ENCODE peak calls at places on chromosomes 2 and 18, in four cellular contexts. One of them, this sample, is unnamed.
A peak's percentile ranks its signal among the peaks of the same experiment; 100 is the strongest.

GRCh38 chr2:171432969-171433762 is 624 bp downstream of the METTL8 start:
- DNase-seq in left lung: peak; percentile 48
- DNase-seq in right lobe of liver: peak; percentile 23
- DNase-seq in mammary epithelial cell: peak; percentile 85
- DNase-seq in this sample: peak; percentile 60

GRCh38 chr18:8946046-8946838 is 156.3 kb upstream of the NDUFV2 start:
- DNase-seq in left lung: no peak
- DNase-seq in right lobe of liver: no peak
- DNase-seq in mammary epithelial cell: peak; percentile 90
- DNase-seq in this sample: no peak

GRCh38 chr2:193584522-193584938 is 1389.8 kb upstream of the TMEFF2 start:
- DNase-seq in left lung: no peak
- DNase-seq in right lobe of liver: peak; percentile 18
- DNase-seq in mammary epithelial cell: peak; percentile 20
- DNase-seq in this sample: no peak

GRCh38 chr2:120825370-120826259 is 89.9 kb downstream of the GLI2 start:
- DNase-seq in left lung: no peak
- DNase-seq in right lobe of liver: no peak
- DNase-seq in mammary epithelial cell: peak; percentile 14
- DNase-seq in this sample: no peak

GRCh38 chr18:8609711-8610441 is 639 bp downstream of the RAB12 start:
- DNase-seq in left lung: peak; percentile 39
- DNase-seq in right lobe of liver: peak; percentile 31
- DNase-seq in mammary epithelial cell: no peak
- DNase-seq in this sample: no peak

GRCh38 chr18:28823506-28824182 is 646.7 kb upstream of the CDH2 start:
- DNase-seq in left lung: no peak
- DNase-seq in right lobe of liver: no peak
- DNase-seq in mammary epithelial cell: peak; percentile 41
- DNase-seq in this sample: no peak

GRCh38 chr2:112239862-112240261 is 15.0 kb downstream of the ZC3H8 start:
- DNase-seq in left lung: no peak
- DNase-seq in right lobe of liver: no peak
- DNase-seq in mammary epithelial cell: no peak
- DNase-seq in this sample: no peak

GRCh38 chr2:219434468-219434717 is 250 bp upstream of the SPEG start:
- DNase-seq in left lung: no peak
- DNase-seq in right lobe of liver: no peak
- DNase-seq in mammary epithelial cell: no peak
- DNase-seq in this sample: no peak

GRCh38 chr2:104976603-104977120 is 61.2 kb upstream of the MRPS9 start:
- DNase-seq in left lung: no peak
- DNase-seq in right lobe of liver: no peak
- DNase-seq in mammary epithelial cell: no peak
- DNase-seq in this sample: peak; percentile 67

GRCh38 chr2:202377308-202377736 is 1.2 kb downstream of the BMPR2 start:
- DNase-seq in left lung: peak; percentile 57
- DNase-seq in right lobe of liver: peak; percentile 64
- DNase-seq in mammary epithelial cell: peak; percentile 28
- DNase-seq in this sample: no peak

GRCh38 chr2:173855686-173856085 is 109.5 kb downstream of the SP3 start:
- DNase-seq in left lung: no peak
- DNase-seq in right lobe of liver: no peak
- DNase-seq in mammary epithelial cell: no peak
- DNase-seq in this sample: no peak

GRCh38 chr18:54386043-54386442 is 28.3 kb downstream of the C18orf54 start:
- DNase-seq in left lung: no peak
- DNase-seq in right lobe of liver: no peak
- DNase-seq in mammary epithelial cell: no peak
- DNase-seq in this sample: no peak

GRCh38 chr2:239266779-239267410 is 133.9 kb downstream of the HDAC4 start:
- DNase-seq in left lung: no peak
- DNase-seq in right lobe of liver: no peak
- DNase-seq in mammary epithelial cell: no peak
- DNase-seq in this sample: no peak

GRCh38 chr2:225017713-225018112 is 24.6 kb downstream of the DOCK10 start:
- DNase-seq in left lung: no peak
- DNase-seq in right lobe of liver: no peak
- DNase-seq in mammary epithelial cell: no peak
- DNase-seq in this sample: no peak

GRCh38 chr2:72149556-72150156 is 2.0 kb upstream of the CYP26B1 start:
- DNase-seq in left lung: no peak
- DNase-seq in right lobe of liver: no peak
- DNase-seq in mammary epithelial cell: no peak
- DNase-seq in this sample: no peak

DNA sequence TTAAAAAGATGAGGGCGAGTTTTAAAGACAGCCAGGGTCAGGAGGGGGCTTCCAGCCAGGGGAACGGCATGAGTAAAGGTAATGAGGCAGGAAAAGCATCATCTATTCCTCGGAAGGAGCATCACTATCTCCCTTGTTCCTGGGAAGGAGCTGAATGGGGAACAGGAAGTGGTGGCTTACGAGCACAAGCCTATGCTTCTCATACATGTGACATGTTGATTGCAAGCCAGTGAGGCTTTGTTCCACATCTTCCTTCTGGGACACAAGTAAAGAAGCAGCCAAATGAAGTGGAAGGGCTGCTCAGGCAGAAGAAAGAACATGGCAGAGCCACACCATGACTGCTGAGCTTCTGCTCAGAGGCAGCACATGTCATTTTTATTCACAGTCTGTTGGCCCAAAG is 15.0 kb upstream of the LMAN1 start:
- DNase-seq in left lung: no peak
- DNase-seq in right lobe of liver: no peak
- DNase-seq in mammary epithelial cell: no peak
- DNase-seq in this sample: no peak
- TF ChIP-seq CTCF in left lung: no peak
- TF ChIP-seq CTCF in right lobe of liver: no peak
- TF ChIP-seq CTCF in mammary epithelial cell: no peak
- TF ChIP-seq CTCF in this sample: no peak

GRCh38 chr2:3703741-3704355 is 473 bp downstream of the DCDC2C start:
- DNase-seq in left lung: no peak
- DNase-seq in right lobe of liver: no peak
- DNase-seq in mammary epithelial cell: no peak
- DNase-seq in this sample: no peak
- H3K4me3 ChIP-seq in left lung: no peak overlapping the region
- H3K4me3 ChIP-seq in right lobe of liver: no peak overlapping the region
- H3K4me3 ChIP-seq in mammary epithelial cell: no peak overlapping the region
- H3K4me3 ChIP-seq in this sample: no peak overlapping the region

GRCh38 chr18:64119916-64120315 is 29.0 kb downstream of the LINC00305 start:
- DNase-seq in left lung: no peak
- DNase-seq in right lobe of liver: no peak
- DNase-seq in mammary epithelial cell: no peak
- DNase-seq in this sample: no peak
- TF ChIP-seq CTCF in left lung: no peak
- TF ChIP-seq CTCF in right lobe of liver: peak; percentile 21
- TF ChIP-seq CTCF in mammary epithelial cell: no peak
- TF ChIP-seq CTCF in this sample: peak; percentile 13

GRCh38 chr2:16219292-16219975 is 279.1 kb downstream of the MYCN start:
- DNase-seq in left lung: no peak
- DNase-seq in right lobe of liver: no peak
- DNase-seq in mammary epithelial cell: no peak
- DNase-seq in this sample: no peak
- H3K4me3 ChIP-seq in left lung: no peak overlapping the region
- H3K4me3 ChIP-seq in right lobe of liver: no peak overlapping the region
- H3K4me3 ChIP-seq in mammary epithelial cell: no peak overlapping the region
- H3K4me3 ChIP-seq in this sample: no peak overlapping the region

This sample was measured in GM12864.